ENCODE peak calls at places on chromosomes 11 and 22, in nine cellular contexts. D is GM23248, Y is stomach, F is mammary epithelial cell, K is coronary artery, G is prostate gland, M is upper lobe of left lung, S is HCT116, B is right lobe of liver. Z is an unnamed sample.

GRCh38 chr11:126592496-126593410 is 237.3 kb downstream of the ST3GAL4 start:
- DNase-seq in K (no peak), M (peak; percentile 40), G (no peak), B (no peak), S (no peak), Y (no peak), D (no peak), F (peak; percentile 33), Z (no peak)

GRCh38 chr11:81959341-81959740 is 774.3 kb downstream of the FAM181B start:
- DNase-seq in K (no peak), D (no peak), Y (no peak), M (no peak), S (no peak), F (no peak), B (no peak), G (no peak), Z (no peak)

GRCh38 chr11:9004310-9004945 is 627 bp upstream of the NRIP3 start:
- DNase-seq in B (no peak), K (no peak), F (no peak), M (peak; percentile 89), Y (no peak), S (no peak), G (no peak), D (no peak), Z (no peak)

GRCh38 chr11:69891421-69892236 is 72.4 kb upstream of the FGF3 start:
- DNase-seq in K (no peak), M (peak; percentile 65), D (no peak), Y (peak; percentile 57), S (no peak), F (no peak), B (peak; percentile 86), G (no peak), Z (no peak)

GRCh38 chr11:125300791-125301218 is 136.3 kb downstream of the PKNOX2 start:
- DNase-seq in M (no peak), K (no peak), F (peak; percentile 82), D (peak; percentile 80), G (peak; percentile 41), B (no peak), Y (no peak), S (no peak), Z (peak; percentile 56)

GRCh38 chr22:27435839-27436581 is 365.5 kb downstream of the MN1 start:
- DNase-seq in F (no peak), B (no peak), G (no peak), K (no peak), D (peak; percentile 86), Y (no peak), S (no peak), M (peak; percentile 79), Z (no peak)

GRCh38 chr22:25741692-25742626 is at the start of gene MYO18B:
- DNase-seq in M (no peak), Y (no peak), G (no peak), S (no peak), D (no peak), F (no peak), K (peak; percentile 88), B (no peak), Z (no peak)

GRCh38 chr22:35140879-35141745 is 75.2 kb downstream of the ISX start:
- DNase-seq in S (no peak), B (no peak), Y (no peak), K (no peak), F (no peak), D (peak; percentile 16), M (peak; percentile 15), G (no peak), Z (no peak)

GRCh38 chr11:2797181-2797711 is 88.3 kb downstream of the CDKN1C start:
- DNase-seq in K (peak; percentile 69), M (peak; percentile 58), G (peak; percentile 49), F (peak; percentile 12), S (no peak), Y (peak; percentile 19), B (peak; percentile 49), D (no peak), Z (no peak)

GRCh38 chr11:36349345-36350136 is 53.5 kb downstream of the PRR5L start:
- DNase-seq in M (no peak), B (no peak), F (no peak), S (no peak), D (peak; percentile 26), Y (no peak), G (no peak), K (no peak), Z (no peak)

GRCh38 chr22:50517495-50518260 is 7.7 kb downstream of the SCO2 start:
- DNase-seq in Y (no peak), G (no peak), S (no peak), K (no peak), F (no peak), B (no peak), M (no peak), D (no peak), Z (no peak)

GRCh38 chr11:22830082-22830414 is 447 bp upstream of the SVIP start:
- DNase-seq in F (no peak), Y (no peak), M (no peak), S (no peak), B (no peak), G (no peak), D (no peak), K (no peak), Z (no peak)

GRCh38 chr11:12185106-12185690 is 74.8 kb downstream of the MICAL2 start:
- DNase-seq in Y (no peak), F (no peak), K (no peak), S (no peak), D (no peak), G (no peak), M (no peak), B (no peak), Z (no peak)

GRCh38 chr11:12180257-12181205 is 70.1 kb downstream of the MICAL2 start:
- DNase-seq in D (no peak), F (no peak), B (no peak), K (peak; percentile 68), Y (no peak), M (no peak), G (no peak), S (no peak), Z (no peak)

GRCh38 chr11:12184696-12185095 is 74.3 kb downstream of the MICAL2 start:
- DNase-seq in D (peak; percentile 70), S (no peak), F (no peak), B (no peak), M (no peak), G (no peak), Y (no peak), K (no peak), Z (no peak)

GRCh38 chr11:12183827-12184620 is 73.6 kb downstream of the MICAL2 start:
- DNase-seq in K (no peak), S (no peak), Y (no peak), D (no peak), M (no peak), B (no peak), F (no peak), G (no peak), Z (no peak)

GRCh38 chr11:12182650-12183511 is 72.5 kb downstream of the MICAL2 start:
- DNase-seq in S (peak; percentile 74), F (peak; percentile 90), G (no peak), D (peak; percentile 98), M (no peak), B (no peak), K (peak; percentile 74), Y (no peak), Z (no peak)
- H3K27ac ChIP-seq in S (peak overlapping the region; percentile 85), F (peak overlapping the region; percentile 96), G (no peak overlapping the region), D (peak overlapping the region; percentile 96), M (peak overlapping the region; percentile 44), B (no peak overlapping the region), K (peak overlapping the region; percentile 86), Y (peak overlapping the region; percentile 20), Z (peak overlapping the region; percentile 100)

GRCh38 chr11:45659818-45660160 is 5.6 kb downstream of the CHST1 start:
- DNase-seq in F (no peak), B (peak; percentile 32), G (no peak), Y (no peak), D (no peak), S (no peak), M (no peak), K (no peak), Z (no peak)

GRCh38 chr11:45655831-45656230 is 9.6 kb downstream of the CHST1 start:
- DNase-seq in G (no peak), K (peak; percentile 61), S (no peak), B (no peak), D (no peak), M (no peak), Y (no peak), F (no peak), Z (no peak)

GRCh38 chr11:45659031-45659817 is 6.2 kb downstream of the CHST1 start:
- DNase-seq in D (peak; percentile 27), B (peak; percentile 37), F (no peak), M (no peak), G (no peak), Y (no peak), K (no peak), S (no peak), Z (no peak)

GRCh38 chr11:45658292-45658991 is 7.0 kb downstream of the CHST1 start:
- DNase-seq in G (no peak), D (peak; percentile 74), B (peak; percentile 73), F (peak; percentile 19), K (peak; percentile 89), Y (peak; percentile 34), M (peak; percentile 63), S (no peak), Z (no peak)

DNA sequence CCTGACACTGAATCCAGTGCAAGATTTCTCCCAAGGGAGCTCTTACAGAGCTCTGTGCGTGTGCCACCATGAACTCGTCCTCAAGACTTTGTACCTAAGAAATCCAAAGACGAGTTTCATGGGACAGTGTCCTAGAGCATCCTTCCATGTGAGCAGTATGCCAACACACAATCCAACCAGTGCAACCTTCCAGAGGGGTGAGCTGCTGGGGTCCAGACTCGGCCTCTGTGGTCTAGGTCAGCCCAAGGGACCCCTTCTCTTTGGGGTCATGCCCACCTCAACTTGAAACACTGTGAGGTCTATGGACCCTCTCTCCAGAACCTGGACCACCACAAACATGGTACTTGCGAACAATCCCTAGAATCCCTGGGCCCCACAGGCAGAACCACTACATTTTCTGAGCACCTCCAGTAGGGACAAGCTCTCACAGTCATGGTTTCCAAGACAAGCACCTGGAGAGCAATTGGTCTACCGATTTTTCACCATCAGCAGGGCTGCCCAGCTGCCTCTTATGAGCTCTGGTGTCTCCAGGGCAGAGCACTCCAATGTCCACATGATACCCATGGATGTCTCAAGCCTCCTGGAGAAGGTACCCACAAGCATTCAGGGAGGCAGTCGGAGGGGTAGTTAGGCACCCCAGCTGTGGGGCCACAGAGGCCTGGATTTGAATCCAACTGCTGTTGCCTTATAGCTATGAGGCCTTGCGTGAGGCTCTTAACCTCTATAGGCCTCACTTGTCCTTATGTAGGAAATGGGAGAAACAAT is 7.7 kb downstream of the CHST1 start:
- DNase-seq in F (no peak), Y (no peak), D (no peak), G (no peak), M (no peak), S (no peak), B (peak; percentile 7), K (no peak), Z (no peak)
- H3K27ac ChIP-seq in F (no peak overlapping the region), Y (peak overlapping the region; percentile 46), D (no peak overlapping the region), G (no peak overlapping the region), M (peak overlapping the region; percentile 88), S (no peak overlapping the region), B (peak overlapping the region; percentile 51), K (peak overlapping the region; percentile 78), Z (no peak overlapping the region)

GRCh38 chr11:62004473-62004872 is 37.0 kb upstream of the FTH1 start:
- DNase-seq in B (no peak), G (no peak), K (no peak), M (no peak), Y (no peak), S (no peak), D (peak; percentile 47), F (peak; percentile 32), Z (no peak)
- H3K27ac ChIP-seq in B (no peak overlapping the region), G (no peak overlapping the region), K (peak overlapping the region; percentile 67), M (no peak overlapping the region), Y (no peak overlapping the region), S (no peak overlapping the region), D (no peak overlapping the region), F (no peak overlapping the region), Z (no peak overlapping the region)

GRCh38 chr11:15599376-15599775 is 484.7 kb downstream of the INSC start:
- DNase-seq in S (no peak), G (no peak), M (no peak), Y (no peak), D (no peak), B (no peak), F (no peak), K (no peak), Z (no peak)
- H3K27ac ChIP-seq in S (no peak overlapping the region), G (no peak overlapping the region), M (no peak overlapping the region), Y (no peak overlapping the region), D (no peak overlapping the region), B (no peak overlapping the region), F (no peak overlapping the region), K (no peak overlapping the region), Z (no peak overlapping the region)